ENCODE peak calls at places on chromosome X, in four cellular contexts. G, N, O and S are unnamed samples.

GRCh38 chrX:129759576-129760061 is 20.1 kb upstream of the SASH3 start:
- DNase-seq in G (no peak), N (peak), O (no peak), S (peak)

GRCh38 chrX:118588715-118589114 is 93.1 kb downstream of the DOCK11 start:
- DNase-seq in G (no peak), N (no peak), O (no peak), S (no peak)

GRCh38 chrX:56232221-56233082 is at the start of gene KLF8:
- DNase-seq in G (peak), N (peak), O (peak), S (peak)

GRCh38 chrX:151852294-151852693 is 60.4 kb upstream of the MAGEA4 start:
- DNase-seq in G (no peak), N (no peak), O (no peak), S (no peak)

GRCh38 chrX:141176586-141177451 is at the start of gene LDOC1:
- DNase-seq in G (peak), N (peak), O (peak), S (peak)

GRCh38 chrX:72051589-72051988 is 80.1 kb downstream of the RTL5 start:
- DNase-seq in G (no peak), N (no peak), O (no peak), S (no peak)

GRCh38 chrX:107629533-107629909 is 1.2 kb downstream of the PRPS1 start:
- DNase-seq in G (no peak), N (no peak), O (no peak), S (peak)

GRCh38 chrX:97616883-97617510 is 733.3 kb downstream of the RPA4 start:
- DNase-seq in G (no peak), N (peak), O (no peak), S (peak)

GRCh38 chrX:116194649-116195048 is 24.1 kb downstream of the AGTR2 start:
- DNase-seq in G (no peak), N (no peak), O (no peak), S (no peak)

GRCh38 chrX:63508668-63509067 is 157.5 kb upstream of the SPIN4 start:
- DNase-seq in G (no peak), N (no peak), O (no peak), S (no peak)

GRCh38 chrX:150236304-150236703 is 126.8 kb upstream of the MAMLD1 start:
- DNase-seq in G (peak), N (no peak), O (no peak), S (peak)

GRCh38 chrX:9342581-9343051 is 122.2 kb upstream of the TBL1X start:
- DNase-seq in G (peak), N (peak), O (peak), S (peak)

GRCh38 chrX:72526534-72527508 is 45.8 kb downstream of the HDAC8 start:
- DNase-seq in G (no peak), N (no peak), O (no peak), S (no peak)

GRCh38 chrX:13487731-13488505 is 81.5 kb upstream of the EGFL6 start:
- DNase-seq in G (peak), N (peak), O (no peak), S (peak)

GRCh38 chrX:15645266-15645665 is 19.3 kb downstream of the CLTRN start:
- DNase-seq in G (no peak), N (no peak), O (no peak), S (no peak)
- TF ChIP-seq CTCF in G (no peak), N (no peak), O (no peak), S (no peak)

GRCh38 chrX:38336538-38337240 is 9.4 kb upstream of the RPGR start:
- DNase-seq in G (no peak), N (peak), O (no peak), S (no peak)

GRCh38 chrX:38332505-38332904 is 5.2 kb upstream of the RPGR start:
- DNase-seq in G (no peak), N (no peak), O (no peak), S (no peak)

DNA sequence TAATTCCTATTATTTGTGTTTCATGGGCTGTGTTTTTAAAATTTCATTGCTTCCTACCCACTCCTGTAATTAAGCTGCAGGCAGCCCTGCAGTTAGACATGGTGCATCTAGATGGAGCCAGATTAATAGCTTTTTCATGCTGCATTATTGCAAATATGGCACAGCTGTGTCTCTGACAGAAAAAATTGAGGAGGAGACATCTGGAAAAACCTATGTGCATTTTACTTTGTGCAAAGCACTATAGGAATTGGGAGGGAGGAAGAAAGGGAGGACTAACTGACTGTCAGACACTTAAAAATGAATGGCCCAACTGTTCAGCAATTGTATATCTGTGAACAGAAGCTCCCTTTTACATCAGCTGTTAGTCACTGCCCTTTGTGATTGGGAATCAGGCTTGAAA is 8.1 kb upstream of the RPGR start:
- DNase-seq in G (no peak), N (no peak), O (no peak), S (no peak)
- TF ChIP-seq CTCF in G (no peak), N (no peak), O (no peak), S (no peak)

GRCh38 chrX:34918856-34919255 is 23.7 kb upstream of the FAM47B start:
- DNase-seq in G (no peak), N (no peak), O (no peak), S (peak)
- TF ChIP-seq CTCF in G (no peak), N (no peak), O (no peak), S (peak)

GRCh38 chrX:142804085-142804484 is 221.6 kb upstream of the SPANXN4 start:
- DNase-seq in G (no peak), N (no peak), O (no peak), S (no peak)
- TF ChIP-seq CTCF in G (no peak), N (no peak), O (no peak), S (no peak)

DNA sequence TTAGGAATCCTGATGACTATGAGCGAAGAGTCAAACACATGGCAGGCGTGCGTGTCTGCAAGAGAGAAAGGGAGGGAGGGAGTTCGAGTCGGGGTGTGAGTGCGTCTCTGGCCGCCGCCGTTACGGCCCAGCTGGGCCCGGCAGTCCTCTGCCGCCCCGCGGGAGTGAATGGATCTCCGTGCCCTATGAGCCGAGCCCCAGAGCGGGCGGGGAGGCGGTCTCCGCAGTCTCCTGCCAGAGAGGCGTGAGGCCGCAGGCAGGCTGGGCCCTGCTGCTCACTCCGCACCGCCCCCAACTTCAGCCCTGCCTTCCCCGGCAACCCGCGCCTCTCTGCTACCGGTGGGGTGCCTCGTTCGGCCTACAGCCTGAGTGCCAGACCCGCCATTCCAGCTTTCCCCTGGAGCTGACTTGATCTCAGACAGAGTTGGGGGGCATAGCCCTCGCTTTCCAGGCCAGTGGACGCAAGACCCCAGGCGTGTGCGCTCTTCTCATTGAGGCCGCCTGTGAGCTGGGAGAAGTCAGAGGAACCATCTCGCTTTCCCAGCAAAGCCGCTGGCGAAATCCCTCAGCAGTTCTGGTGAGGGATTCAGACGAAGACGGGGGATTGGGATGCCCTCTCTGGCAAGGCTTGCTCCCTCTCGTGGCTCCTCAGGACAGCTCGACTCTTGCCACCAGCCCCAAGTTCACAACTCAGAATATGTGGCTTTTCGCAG is 1.4 kb downstream of the SLC16A2 start:
- DNase-seq in G (peak), N (peak), O (no peak), S (peak)
- TF ChIP-seq CTCF in G (no peak), N (no peak), O (no peak), S (peak)